ENCODE peak calls at places on chromosomes 1 and 21, in six cellular contexts. W is suprapubic skin, R is ovary, O is spleen, Q is prostate gland, G is upper lobe of left lung. L is an unnamed sample.

GRCh38 chr1:94866178-94866822 is 46.1 kb downstream of the SLC44A3 start:
- DNase-seq in W (no peak), R (no peak), O (no peak), Q (no peak), G (no peak), L (no peak)

GRCh38 chr1:47465605-47466004 is 27.8 kb downstream of the FOXD2 start:
- DNase-seq in W (no peak), R (no peak), O (no peak), Q (peak), G (no peak), L (no peak)

GRCh38 chr1:221239911-221240310 is 360.7 kb downstream of the HLX start:
- DNase-seq in W (no peak), R (no peak), O (no peak), Q (no peak), G (no peak), L (no peak)

GRCh38 chr1:232193451-232193783 is 436.5 kb downstream of the SIPA1L2 start:
- DNase-seq in W (no peak), R (no peak), O (no peak), Q (no peak), G (no peak), L (no peak)

GRCh38 chr1:238176441-238176840 is 285.7 kb upstream of the ZP4 start:
- DNase-seq in W (no peak), R (no peak), O (no peak), Q (no peak), G (no peak), L (no peak)

GRCh38 chr1:20371883-20372282 is 81.2 kb downstream of the VWA5B1 start:
- DNase-seq in W (no peak), R (no peak), O (no peak), Q (no peak), G (no peak), L (no peak)

GRCh38 chr1:33346921-33347649 is 26.2 kb upstream of the A3GALT2 start:
- DNase-seq in W (no peak), R (peak), O (no peak), Q (no peak), G (no peak), L (peak)

GRCh38 chr1:46613661-46614603 is 2.7 kb downstream of the MOB3C start:
- DNase-seq in W (peak), R (peak), O (peak), Q (peak), G (peak), L (peak)

GRCh38 chr21:38905751-38906150 is 100.0 kb downstream of the ETS2 start:
- DNase-seq in W (no peak), R (no peak), O (no peak), Q (no peak), G (no peak), L (no peak)

GRCh38 chr1:219459321-219460105 is 153.4 kb downstream of the ZC3H11B start:
- DNase-seq in W (no peak), R (no peak), O (no peak), Q (no peak), G (no peak), L (no peak)

GRCh38 chr1:15509586-15509985 is 14.4 kb downstream of the CASP9 start:
- DNase-seq in W (peak), R (no peak), O (no peak), Q (no peak), G (no peak), L (peak)

GRCh38 chr21:16117331-16117730 is 387.5 kb downstream of the USP25 start:
- DNase-seq in W (no peak), R (no peak), O (no peak), Q (no peak), G (no peak), L (no peak)

GRCh38 chr1:26079960-26080814 is 12.8 kb upstream of the TRIM63 start:
- DNase-seq in W (no peak), R (no peak), O (no peak), Q (no peak), G (no peak), L (no peak)

GRCh38 chr1:189149547-189150375 is 1327.9 kb downstream of the BRINP3 start:
- DNase-seq in W (no peak), R (no peak), O (no peak), Q (no peak), G (peak), L (no peak)

GRCh38 chr1:228486596-228487335 is 416 bp upstream of the RNF187 start:
- DNase-seq in W (peak), R (peak), O (peak), Q (peak), G (peak), L (peak)

GRCh38 chr1:215484111-215484914 is 82.8 kb upstream of the KCTD3 start:
- DNase-seq in W (no peak), R (no peak), O (no peak), Q (no peak), G (no peak), L (no peak)

GRCh38 chr1:246907472-246907871 is 24.3 kb downstream of the AHCTF1 start:
- DNase-seq in W (no peak), R (peak), O (no peak), Q (peak), G (no peak), L (no peak)

GRCh38 chr1:206633708-206634121 is 1.6 kb upstream of the DYRK3 start:
- DNase-seq in W (no peak), R (peak), O (no peak), Q (peak), G (no peak), L (no peak)

DNA sequence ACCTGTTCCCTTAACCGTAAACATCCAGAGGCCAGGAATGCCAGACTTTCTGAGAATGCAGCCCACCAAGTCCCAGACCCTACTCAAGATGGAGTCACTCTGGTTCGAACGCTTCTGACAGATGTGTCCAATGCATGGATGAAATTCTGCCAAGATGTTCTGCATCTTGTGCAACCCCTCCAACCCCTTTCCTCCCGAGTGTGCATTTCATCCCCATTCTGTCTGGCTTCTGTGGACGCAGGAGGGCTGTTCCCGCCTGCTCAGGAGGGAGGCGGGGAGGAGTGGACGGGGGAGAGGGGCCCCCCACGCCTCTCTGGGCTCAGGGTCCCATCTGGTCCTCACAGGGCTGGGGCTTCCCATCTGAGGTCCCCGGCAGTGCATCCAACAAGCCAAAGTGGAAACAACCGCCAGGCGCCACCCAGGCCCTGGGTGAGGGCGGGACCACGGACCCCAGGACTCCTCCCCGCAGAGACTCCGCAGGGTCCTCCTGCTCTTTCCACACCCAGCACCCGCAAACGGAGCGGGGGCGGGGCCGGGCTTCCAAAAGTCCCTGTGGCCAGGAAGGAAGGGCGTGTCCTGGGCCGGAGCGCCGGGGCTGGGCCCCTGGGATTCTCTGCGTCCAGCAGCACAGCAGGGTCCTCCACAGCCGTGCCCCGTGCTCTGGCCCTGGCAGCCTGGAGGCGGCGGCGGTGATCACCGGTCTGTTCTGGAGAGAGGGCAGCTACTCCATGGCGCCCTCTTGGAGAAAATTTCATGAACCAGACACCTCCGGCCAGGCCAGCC is 27.7 kb upstream of the SUMO3 start:
- DNase-seq in W (no peak), R (peak), O (peak), Q (no peak), G (peak), L (peak)
- TF ChIP-seq CTCF in W (peak), R (no peak), O (no peak), Q (no peak), G (peak), L (no peak)

GRCh38 chr1:84492726-84493125 is 13.5 kb upstream of the SPATA1 start:
- DNase-seq in W (no peak), R (no peak), O (no peak), Q (no peak), G (no peak), L (no peak)

GRCh38 chr1:84497631-84498278 is 8.4 kb upstream of the SPATA1 start:
- DNase-seq in W (no peak), R (no peak), O (no peak), Q (no peak), G (no peak), L (no peak)

GRCh38 chr1:84493747-84494146 is 12.4 kb upstream of the SPATA1 start:
- DNase-seq in W (no peak), R (no peak), O (no peak), Q (no peak), G (no peak), L (no peak)

GRCh38 chr1:84496498-84496897 is 9.7 kb upstream of the SPATA1 start:
- DNase-seq in W (no peak), R (no peak), O (no peak), Q (no peak), G (no peak), L (no peak)
- H3K4me3 ChIP-seq in W (no peak), R (no peak), O (no peak), Q (no peak), G (no peak), L (no peak)

GRCh38 chr1:87916965-87917364 is 588.3 kb downstream of the LMO4 start:
- DNase-seq in W (no peak), R (no peak), O (no peak), Q (no peak), G (no peak), L (no peak)
- TF ChIP-seq POLR2A in W (no peak), R (no peak), O (no peak), Q (no peak), G (no peak), L (no peak)

DNA sequence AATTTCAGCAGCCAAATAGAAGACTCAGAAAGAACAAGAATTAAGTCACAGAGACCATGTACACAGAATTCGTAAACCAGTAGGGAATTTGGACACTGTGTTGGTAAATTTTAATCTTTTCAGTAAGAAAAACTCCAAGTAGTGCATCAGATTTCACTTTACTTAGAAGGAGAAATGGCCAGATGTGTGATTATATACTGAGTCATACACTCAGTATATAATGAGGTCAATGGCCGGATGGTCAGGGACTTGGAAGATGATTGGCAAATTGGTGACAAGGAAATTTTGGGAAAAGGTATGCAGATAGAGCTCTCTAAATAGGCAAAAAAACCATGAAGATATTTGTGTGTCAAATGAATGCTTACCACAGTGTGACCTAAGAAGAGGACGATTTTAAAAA is 399.8 kb upstream of the LRRC7 start:
- DNase-seq in W (no peak), R (no peak), O (no peak), Q (no peak), G (no peak), L (no peak)
- TF ChIP-seq CTCF in W (no peak), R (no peak), O (no peak), Q (no peak), G (no peak), L (no peak)

DNA sequence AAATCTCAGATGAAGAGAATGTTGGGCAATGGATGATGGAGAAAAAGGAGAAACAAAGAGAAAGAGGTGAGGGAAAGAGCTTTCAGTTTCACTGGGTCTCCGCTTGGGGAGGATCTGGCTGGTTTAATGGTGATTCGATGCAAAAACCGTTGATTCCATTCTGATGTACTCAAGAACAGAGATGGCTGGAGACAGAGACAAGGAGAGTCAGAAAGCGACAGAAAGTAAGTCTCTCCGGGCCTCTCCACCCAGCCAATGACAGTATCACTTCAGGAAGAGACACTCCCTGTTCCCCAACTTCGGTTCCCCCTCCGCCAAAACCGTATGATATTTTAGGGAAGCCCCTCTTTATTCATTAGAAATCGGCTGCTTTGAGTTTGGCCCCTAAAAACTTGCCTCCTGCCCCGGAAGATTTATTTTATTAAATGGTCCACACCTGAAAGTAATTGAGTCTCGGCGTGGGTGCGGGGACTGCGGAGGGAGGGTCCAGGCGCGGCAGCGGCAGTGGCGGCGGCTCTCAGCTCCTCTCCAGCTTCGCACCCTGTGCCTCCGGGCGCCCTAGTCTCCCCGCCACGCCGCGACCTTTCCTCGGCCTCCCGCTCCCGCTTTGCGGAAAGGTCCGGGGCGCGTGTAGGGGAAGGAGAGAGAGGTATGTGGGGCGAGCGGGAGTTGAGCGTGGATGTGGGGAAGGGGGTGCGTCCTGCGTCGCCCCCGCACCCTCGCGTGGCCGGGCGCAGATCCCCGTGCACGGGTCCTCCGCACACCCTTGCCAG is 13.2 kb upstream of the ALX3 start:
- DNase-seq in W (no peak), R (no peak), O (peak), Q (no peak), G (peak), L (no peak)
- H3K4me3 ChIP-seq in W (peak), R (peak), O (peak), Q (peak), G (peak), L (peak)

GRCh38 chr1:24828183-24828886 is 83.1 kb downstream of the CLIC4 start:
- DNase-seq in W (no peak), R (no peak), O (no peak), Q (no peak), G (no peak), L (no peak)

GRCh38 chr1:24822887-24823286 is 77.6 kb downstream of the CLIC4 start:
- DNase-seq in W (no peak), R (no peak), O (no peak), Q (no peak), G (no peak), L (no peak)

GRCh38 chr1:24827737-24828136 is 82.5 kb downstream of the CLIC4 start:
- DNase-seq in W (no peak), R (no peak), O (no peak), Q (no peak), G (no peak), L (no peak)

GRCh38 chr1:24826510-24826909 is 81.3 kb downstream of the CLIC4 start:
- DNase-seq in W (no peak), R (no peak), O (no peak), Q (no peak), G (no peak), L (no peak)

DNA sequence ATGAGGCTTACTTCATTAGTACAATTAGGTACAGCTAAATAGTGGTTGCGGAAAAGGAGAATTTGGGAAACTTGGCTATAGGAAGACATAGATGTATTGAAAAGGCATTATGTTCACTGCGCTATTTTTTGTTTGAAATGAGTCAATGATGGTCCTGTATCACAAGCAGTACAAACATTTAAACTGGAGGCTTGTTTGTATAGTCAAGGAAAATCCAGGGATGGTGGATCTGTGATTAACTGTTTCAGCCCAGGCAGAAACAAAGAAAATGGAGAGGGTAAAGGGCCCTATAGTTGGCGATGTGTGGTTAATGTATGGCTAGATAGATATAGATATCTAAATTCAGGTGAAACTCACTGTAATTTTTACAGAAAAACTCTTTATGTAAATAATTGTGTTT is 79.9 kb downstream of the CLIC4 start:
- DNase-seq in W (no peak), R (no peak), O (no peak), Q (no peak), G (no peak), L (no peak)
- TF ChIP-seq POLR2A in W (no peak), R (no peak), O (no peak), Q (no peak), G (no peak), L (no peak)

GRCh38 chr1:169610110-169610509 is 19.8 kb downstream of the SELP start:
- DNase-seq in W (no peak), R (no peak), O (no peak), Q (no peak), G (no peak), L (no peak)

GRCh38 chr1:169604781-169605560 is 18.7 kb upstream of the F5 start:
- DNase-seq in W (no peak), R (no peak), O (peak), Q (no peak), G (no peak), L (no peak)

GRCh38 chr1:169615803-169616202 is 14.1 kb downstream of the SELP start:
- DNase-seq in W (no peak), R (no peak), O (no peak), Q (no peak), G (no peak), L (no peak)

GRCh38 chr1:169608231-169608630 is 21.7 kb downstream of the SELP start:
- DNase-seq in W (no peak), R (no peak), O (no peak), Q (no peak), G (no peak), L (no peak)

DNA sequence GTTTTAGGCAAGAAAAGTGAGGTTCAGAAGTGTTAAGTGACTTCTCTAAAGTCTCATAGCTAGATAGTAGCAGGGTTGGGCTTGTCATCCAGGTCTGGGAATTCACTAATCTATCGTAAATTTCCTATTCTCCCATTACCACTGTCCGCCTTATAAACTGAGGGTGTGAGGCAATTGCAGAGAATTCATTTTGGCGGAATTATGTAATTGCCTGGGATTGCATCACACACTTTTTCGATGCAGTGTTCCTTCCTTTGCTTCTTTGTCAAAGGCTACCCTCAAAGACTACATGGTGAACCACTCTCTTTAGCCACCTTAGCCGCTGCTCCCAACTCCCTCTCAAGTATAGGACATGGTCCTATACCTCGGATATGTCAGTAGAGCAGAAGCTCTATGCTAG is 19.1 kb downstream of the SELP start:
- DNase-seq in W (no peak), R (no peak), O (no peak), Q (no peak), G (no peak), L (no peak)
- TF ChIP-seq CTCF in W (no peak), R (no peak), O (no peak), Q (no peak), G (no peak), L (no peak)

DNA sequence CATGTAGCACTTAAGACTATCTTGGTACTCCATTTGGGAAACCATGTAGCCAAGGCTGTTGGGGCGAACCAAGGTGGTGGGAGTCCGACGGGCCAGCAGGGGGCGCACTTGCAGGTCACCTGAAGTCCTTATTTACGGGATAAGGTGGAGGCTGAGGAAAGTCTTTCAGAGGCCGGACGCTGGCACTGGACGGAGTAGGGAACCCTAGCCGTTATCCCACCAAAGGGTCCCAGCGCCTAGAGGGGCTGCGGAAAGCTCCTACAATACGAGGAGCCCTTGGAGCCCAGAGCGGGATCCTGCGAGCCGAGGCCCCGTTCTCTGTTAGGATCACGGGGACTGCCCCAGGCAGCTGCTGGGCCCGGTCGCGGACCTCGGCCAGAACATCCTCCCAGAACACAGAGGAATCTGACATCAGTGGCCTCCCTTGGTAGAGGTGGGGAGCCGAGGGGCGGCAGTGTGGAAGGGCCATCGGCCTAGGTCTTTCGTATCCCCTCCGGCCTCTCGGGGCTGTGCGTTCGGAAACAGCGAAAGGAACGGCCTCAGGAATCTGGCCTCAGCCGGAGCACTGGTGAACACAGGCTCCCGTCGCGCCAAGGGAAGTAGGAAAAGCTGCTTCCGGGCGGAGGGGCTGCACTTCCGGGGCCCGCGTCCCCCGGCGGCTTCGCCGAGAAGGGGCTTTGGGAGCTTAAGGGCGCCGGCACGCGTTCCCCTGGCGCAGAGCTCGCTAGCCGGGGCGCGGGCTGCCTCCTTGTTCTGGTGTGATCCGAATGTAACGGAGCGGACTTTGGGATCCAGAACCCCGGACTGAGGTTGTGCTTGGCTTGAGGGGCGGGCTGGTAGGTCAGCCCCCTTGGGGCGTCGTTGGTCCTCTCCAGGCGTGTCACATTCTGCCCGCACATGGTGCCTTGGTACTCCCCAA is 29.9 kb upstream of the RPTN start:
- DNase-seq in W (peak), R (peak), O (peak), Q (peak), G (peak), L (peak)
- H3K4me3 ChIP-seq in W (peak), R (peak), O (peak), Q (peak), G (peak), L (peak)

DNA sequence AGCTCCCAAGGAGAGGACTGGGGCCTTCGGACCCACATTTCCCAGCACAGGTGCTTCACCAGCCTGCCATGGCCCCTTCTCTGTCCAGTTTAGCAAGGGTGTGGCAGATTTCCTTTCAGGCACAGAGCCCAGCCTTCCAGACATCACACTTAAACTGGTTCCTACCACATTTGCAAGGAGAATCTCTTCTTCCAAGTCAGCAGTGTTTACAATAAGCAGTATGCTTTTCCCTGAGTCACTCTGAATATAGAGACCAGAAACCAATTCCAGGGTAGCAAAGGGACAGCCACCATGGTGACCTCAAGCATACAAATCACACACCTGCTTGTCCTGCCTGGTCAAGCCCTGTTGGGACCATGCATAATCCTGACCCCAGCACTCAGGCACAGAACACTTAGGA is 8.7 kb upstream of the CBR3 start:
- DNase-seq in W (no peak), R (no peak), O (no peak), Q (peak), G (no peak), L (peak)
- TF ChIP-seq POLR2A in W (no peak), R (no peak), O (no peak), Q (no peak), G (no peak), L (no peak)